ENCODE peak calls at places on chromosomes 2 and 18, in seven cellular contexts. K is NCI-H226, N is KBM-7, Y is AG09309, B is IMR-90, A is left colon, D is EH. J is an unnamed sample.
A peak's percentile ranks its signal among the peaks of the same experiment; 100 is the strongest.

GRCh38 chr2:73202156-73203054 is at the start of gene NOTO:
- DNase-seq in N (no peak), Y (no peak), A (no peak), K (no peak), B (no peak), D (peak; percentile 31), J (peak; percentile 62)

GRCh38 chr18:9530226-9531009 is 55.1 kb downstream of the RALBP1 start:
- DNase-seq in N (peak; percentile 42), B (no peak), Y (no peak), A (no peak), D (no peak), K (no peak), J (no peak)

GRCh38 chr2:49950635-49951034 is 796.3 kb upstream of the FSHR start:
- DNase-seq in K (no peak), D (no peak), B (no peak), N (no peak), Y (no peak), A (no peak), J (no peak)

GRCh38 chr2:84481702-84482101 is 22.6 kb upstream of the SUCLG1 start:
- DNase-seq in B (peak; percentile 77), D (peak; percentile 87), Y (peak; percentile 25), K (no peak), A (no peak), N (no peak), J (no peak)

GRCh38 chr2:11753452-11753885 is 7.0 kb downstream of the LPIN1 start:
- DNase-seq in Y (no peak), A (peak; percentile 91), B (no peak), D (peak; percentile 7), K (peak; percentile 31), N (peak; percentile 92), J (peak; percentile 8)

GRCh38 chr18:48864876-48865275 is 85.9 kb downstream of the SMAD7 start:
- DNase-seq in N (no peak), B (no peak), A (no peak), K (no peak), D (no peak), Y (no peak), J (no peak)

GRCh38 chr2:241833101-241833937 is 24.3 kb downstream of the NEU4 start:
- DNase-seq in D (peak; percentile 97), Y (peak; percentile 90), A (no peak), B (peak; percentile 55), N (no peak), K (peak; percentile 43), J (no peak)

GRCh38 chr2:230783101-230783500 is 70.5 kb downstream of the CAB39 start:
- DNase-seq in D (no peak), K (no peak), A (no peak), N (no peak), B (no peak), Y (peak; percentile 37), J (no peak)

GRCh38 chr2:38184964-38185603 is 109.1 kb upstream of the CYP1B1 start:
- DNase-seq in K (peak; percentile 57), B (peak; percentile 73), A (no peak), D (peak; percentile 23), N (peak; percentile 20), Y (no peak), J (no peak)

GRCh38 chr2:152602750-152603149 is 114.5 kb downstream of the PRPF40A start:
- DNase-seq in D (no peak), B (no peak), K (no peak), N (no peak), A (no peak), Y (no peak), J (no peak)

GRCh38 chr2:656676-657075 is 20.5 kb downstream of the TMEM18 start:
- DNase-seq in A (no peak), Y (no peak), B (no peak), N (no peak), D (no peak), K (no peak), J (no peak)

GRCh38 chr18:61823595-61823994 is 69.2 kb downstream of the RNF152 start:
- DNase-seq in A (no peak), Y (no peak), D (no peak), N (no peak), B (no peak), K (no peak), J (no peak)

GRCh38 chr2:127094509-127095366 is 12.2 kb downstream of the BIN1 start:
- DNase-seq in N (no peak), Y (no peak), A (peak; percentile 65), B (peak; percentile 33), K (no peak), D (peak; percentile 52), J (peak; percentile 71)

GRCh38 chr2:20221169-20221938 is 3.6 kb downstream of the SDC1 start:
- DNase-seq in D (peak; percentile 92), K (peak; percentile 46), N (no peak), Y (peak; percentile 64), A (no peak), B (peak; percentile 73), J (no peak)

GRCh38 chr2:125227843-125228392 is 1202.8 kb downstream of the CNTNAP5 start:
- DNase-seq in D (no peak), K (no peak), N (no peak), Y (no peak), A (no peak), B (no peak), J (no peak)